ENCODE peak calls at places on chromosomes 1 and 21, in seven cellular contexts. P is aorta; Y is amniotic stem cell; C is NCI-H774; I is esophagus muscularis mucosa; B is EL; Z is naive thymus-derived CD4-positive, alpha-beta T cell. E is an unnamed sample.

GRCh38 chr1:214551052-214551435 is 358 bp downstream of the PTPN14 start:
- DNase-seq in Z (no peak), Y (no peak), C (no peak), I (peak), P (peak), B (no peak), E (no peak)

GRCh38 chr1:178282949-178283367 is 189.1 kb downstream of the RASAL2 start:
- DNase-seq in P (no peak), C (no peak), Y (no peak), Z (no peak), B (peak), I (no peak), E (no peak)

GRCh38 chr1:198734323-198735008 is 95.6 kb downstream of the PTPRC start:
- DNase-seq in C (no peak), I (no peak), Y (no peak), B (no peak), P (no peak), Z (no peak), E (no peak)

GRCh38 chr21:17765207-17765606 is 53.9 kb downstream of the C21orf91 start:
- DNase-seq in B (no peak), Y (no peak), P (no peak), Z (no peak), C (no peak), I (no peak), E (no peak)

GRCh38 chr1:175717610-175718195 is 25.7 kb downstream of the TNR start:
- DNase-seq in C (no peak), P (no peak), Z (no peak), B (no peak), I (no peak), Y (no peak), E (no peak)

GRCh38 chr1:6603851-6604558 is 1.3 kb upstream of the KLHL21 start:
- DNase-seq in Z (no peak), C (no peak), I (no peak), B (peak), P (peak), Y (no peak), E (peak)

GRCh38 chr21:37866027-37866426 is 50.2 kb downstream of the KCNJ6 start:
- DNase-seq in C (no peak), I (no peak), Y (no peak), P (no peak), B (no peak), Z (no peak), E (no peak)

GRCh38 chr1:21742578-21742977 is 40.4 kb downstream of the USP48 start:
- DNase-seq in B (peak), Z (no peak), P (no peak), C (no peak), Y (no peak), I (no peak), E (no peak)

GRCh38 chr1:21909787-21910503 is 27.2 kb downstream of the HSPG2 start:
- DNase-seq in I (no peak), B (no peak), Z (no peak), Y (no peak), C (no peak), P (peak), E (no peak)

GRCh38 chr1:15578921-15579682 is 5.7 kb downstream of the AGMAT start:
- DNase-seq in B (no peak), I (no peak), Z (peak), Y (no peak), P (no peak), C (no peak), E (no peak)

GRCh38 chr21:33116669-33117267 is 46.8 kb downstream of the OLIG1 start:
- DNase-seq in Y (no peak), Z (peak), B (no peak), C (no peak), I (no peak), P (no peak), E (no peak)

GRCh38 chr1:232322162-232322734 is 307.7 kb downstream of the SIPA1L2 start:
- DNase-seq in P (no peak), Y (no peak), C (no peak), I (no peak), Z (no peak), B (no peak), E (no peak)

GRCh38 chr1:12143631-12144155 is 23.1 kb upstream of the TNFRSF1B start:
- DNase-seq in Y (peak), B (peak), C (no peak), I (peak), Z (no peak), P (peak), E (peak)

E was measured in HS-27A.